ENCODE peak calls at places on chromosomes 13 and 19, in seven cellular contexts. One of them, this sample, is unnamed.

GRCh38 chr13:99501952-99502310 is 659 bp downstream of the TM9SF2 start:
- DNase-seq in suprapubic skin: peak; percentile 79
- DNase-seq in adrenal gland: peak; percentile 36
- DNase-seq in lower leg skin: no peak
- DNase-seq in breast epithelium: no peak
- DNase-seq in transverse colon: peak; percentile 43
- DNase-seq in IMR-90: peak; percentile 31
- DNase-seq in this sample: peak; percentile 54

GRCh38 chr19:43809762-43810696 is 7.8 kb upstream of the LYPD5 start:
- DNase-seq in suprapubic skin: no peak
- DNase-seq in adrenal gland: no peak
- DNase-seq in lower leg skin: no peak
- DNase-seq in breast epithelium: no peak
- DNase-seq in transverse colon: no peak
- DNase-seq in IMR-90: peak; percentile 74
- DNase-seq in this sample: no peak

GRCh38 chr13:85665286-85665685 is 133.9 kb downstream of the SLITRK6 start:
- DNase-seq in suprapubic skin: no peak
- DNase-seq in adrenal gland: no peak
- DNase-seq in lower leg skin: no peak
- DNase-seq in breast epithelium: no peak
- DNase-seq in transverse colon: no peak
- DNase-seq in IMR-90: peak; percentile 82
- DNase-seq in this sample: no peak

GRCh38 chr13:52830946-52831345 is 17.5 kb downstream of the PCDH8 start:
- DNase-seq in suprapubic skin: no peak
- DNase-seq in adrenal gland: no peak
- DNase-seq in lower leg skin: no peak
- DNase-seq in breast epithelium: no peak
- DNase-seq in transverse colon: no peak
- DNase-seq in IMR-90: peak; percentile 34
- DNase-seq in this sample: no peak

GRCh38 chr19:6710273-6711077 is 10.0 kb downstream of the C3 start:
- DNase-seq in suprapubic skin: no peak
- DNase-seq in adrenal gland: no peak
- DNase-seq in lower leg skin: no peak
- DNase-seq in breast epithelium: no peak
- DNase-seq in transverse colon: no peak
- DNase-seq in IMR-90: no peak
- DNase-seq in this sample: peak; percentile 39

GRCh38 chr13:62357887-62358645 is 942.4 kb upstream of the PCDH20 start:
- DNase-seq in suprapubic skin: no peak
- DNase-seq in adrenal gland: no peak
- DNase-seq in lower leg skin: no peak
- DNase-seq in breast epithelium: no peak
- DNase-seq in transverse colon: no peak
- DNase-seq in IMR-90: peak; percentile 71
- DNase-seq in this sample: no peak

GRCh38 chr13:34894756-34895155 is 47.3 kb upstream of the NBEA start:
- DNase-seq in suprapubic skin: no peak
- DNase-seq in adrenal gland: no peak
- DNase-seq in lower leg skin: no peak
- DNase-seq in breast epithelium: no peak
- DNase-seq in transverse colon: no peak
- DNase-seq in IMR-90: no peak
- DNase-seq in this sample: no peak

GRCh38 chr13:113374511-113375175 is 10.7 kb upstream of the GRTP1 start:
- DNase-seq in suprapubic skin: peak; percentile 70
- DNase-seq in adrenal gland: no peak
- DNase-seq in lower leg skin: no peak
- DNase-seq in breast epithelium: no peak
- DNase-seq in transverse colon: no peak
- DNase-seq in IMR-90: no peak
- DNase-seq in this sample: peak; percentile 45

GRCh38 chr19:45492627-45493470 is 4.0 kb downstream of the RTN2 start:
- DNase-seq in suprapubic skin: no peak
- DNase-seq in adrenal gland: peak; percentile 59
- DNase-seq in lower leg skin: no peak
- DNase-seq in breast epithelium: peak; percentile 66
- DNase-seq in transverse colon: peak; percentile 63
- DNase-seq in IMR-90: peak; percentile 80
- DNase-seq in this sample: no peak

GRCh38 chr19:46614114-46614701 is 10.7 kb downstream of the PTGIR start:
- DNase-seq in suprapubic skin: peak; percentile 92
- DNase-seq in adrenal gland: peak; percentile 81
- DNase-seq in lower leg skin: peak; percentile 73
- DNase-seq in breast epithelium: peak; percentile 67
- DNase-seq in transverse colon: peak; percentile 88
- DNase-seq in IMR-90: peak; percentile 75
- DNase-seq in this sample: peak; percentile 82

GRCh38 chr19:46617566-46618079 is 7.3 kb downstream of the PTGIR start:
- DNase-seq in suprapubic skin: no peak
- DNase-seq in adrenal gland: no peak
- DNase-seq in lower leg skin: no peak
- DNase-seq in breast epithelium: no peak
- DNase-seq in transverse colon: no peak
- DNase-seq in IMR-90: no peak
- DNase-seq in this sample: no peak

GRCh38 chr19:46613525-46613924 is 11.4 kb downstream of the PTGIR start:
- DNase-seq in suprapubic skin: peak; percentile 78
- DNase-seq in adrenal gland: no peak
- DNase-seq in lower leg skin: no peak
- DNase-seq in breast epithelium: no peak
- DNase-seq in transverse colon: no peak
- DNase-seq in IMR-90: no peak
- DNase-seq in this sample: no peak

GRCh38 chr19:46616631-46617322 is 8.1 kb downstream of the PTGIR start:
- DNase-seq in suprapubic skin: no peak
- DNase-seq in adrenal gland: peak; percentile 74
- DNase-seq in lower leg skin: no peak
- DNase-seq in breast epithelium: peak; percentile 56
- DNase-seq in transverse colon: peak; percentile 69
- DNase-seq in IMR-90: peak; percentile 85
- DNase-seq in this sample: peak; percentile 77

DNA sequence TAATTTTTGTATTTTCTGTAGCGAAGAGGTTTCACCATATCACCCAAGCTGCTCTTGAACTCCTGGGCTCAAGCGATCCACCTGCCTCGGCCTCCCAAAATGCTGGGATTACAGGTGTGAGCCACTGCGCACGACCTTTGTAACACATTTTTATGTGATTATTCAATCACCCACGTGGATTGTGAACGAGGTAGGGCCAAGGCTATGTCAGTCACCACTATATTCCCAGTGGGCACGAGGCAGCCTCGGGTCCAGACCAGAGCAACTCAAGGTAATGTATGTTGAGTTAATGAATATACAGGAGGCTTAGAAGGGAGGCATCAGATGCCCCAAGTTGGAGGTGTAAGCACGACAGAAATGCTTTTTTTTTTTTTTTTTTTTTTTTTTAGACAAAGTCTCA is 8.9 kb downstream of the PTGIR start:
- DNase-seq in suprapubic skin: no peak
- DNase-seq in adrenal gland: no peak
- DNase-seq in lower leg skin: no peak
- DNase-seq in breast epithelium: no peak
- DNase-seq in transverse colon: no peak
- DNase-seq in IMR-90: no peak
- DNase-seq in this sample: no peak
- TF ChIP-seq POLR2A in suprapubic skin: no peak
- TF ChIP-seq POLR2A in adrenal gland: no peak
- TF ChIP-seq POLR2A in lower leg skin: no peak
- TF ChIP-seq POLR2A in breast epithelium: no peak
- TF ChIP-seq POLR2A in transverse colon: no peak
- TF ChIP-seq POLR2A in IMR-90: no peak
- TF ChIP-seq POLR2A in this sample: no peak

GRCh38 chr13:55244991-55245644 is 1895.6 kb upstream of the PRR20A start:
- DNase-seq in suprapubic skin: no peak
- DNase-seq in adrenal gland: no peak
- DNase-seq in lower leg skin: no peak
- DNase-seq in breast epithelium: no peak
- DNase-seq in transverse colon: no peak
- DNase-seq in IMR-90: no peak
- DNase-seq in this sample: no peak
- TF ChIP-seq CTCF in suprapubic skin: peak; percentile 12
- TF ChIP-seq CTCF in adrenal gland: no peak
- TF ChIP-seq CTCF in lower leg skin: no peak
- TF ChIP-seq CTCF in breast epithelium: peak; percentile 23
- TF ChIP-seq CTCF in transverse colon: peak; percentile 10
- TF ChIP-seq CTCF in IMR-90: no peak
- TF ChIP-seq CTCF in this sample: peak; percentile 27

DNA sequence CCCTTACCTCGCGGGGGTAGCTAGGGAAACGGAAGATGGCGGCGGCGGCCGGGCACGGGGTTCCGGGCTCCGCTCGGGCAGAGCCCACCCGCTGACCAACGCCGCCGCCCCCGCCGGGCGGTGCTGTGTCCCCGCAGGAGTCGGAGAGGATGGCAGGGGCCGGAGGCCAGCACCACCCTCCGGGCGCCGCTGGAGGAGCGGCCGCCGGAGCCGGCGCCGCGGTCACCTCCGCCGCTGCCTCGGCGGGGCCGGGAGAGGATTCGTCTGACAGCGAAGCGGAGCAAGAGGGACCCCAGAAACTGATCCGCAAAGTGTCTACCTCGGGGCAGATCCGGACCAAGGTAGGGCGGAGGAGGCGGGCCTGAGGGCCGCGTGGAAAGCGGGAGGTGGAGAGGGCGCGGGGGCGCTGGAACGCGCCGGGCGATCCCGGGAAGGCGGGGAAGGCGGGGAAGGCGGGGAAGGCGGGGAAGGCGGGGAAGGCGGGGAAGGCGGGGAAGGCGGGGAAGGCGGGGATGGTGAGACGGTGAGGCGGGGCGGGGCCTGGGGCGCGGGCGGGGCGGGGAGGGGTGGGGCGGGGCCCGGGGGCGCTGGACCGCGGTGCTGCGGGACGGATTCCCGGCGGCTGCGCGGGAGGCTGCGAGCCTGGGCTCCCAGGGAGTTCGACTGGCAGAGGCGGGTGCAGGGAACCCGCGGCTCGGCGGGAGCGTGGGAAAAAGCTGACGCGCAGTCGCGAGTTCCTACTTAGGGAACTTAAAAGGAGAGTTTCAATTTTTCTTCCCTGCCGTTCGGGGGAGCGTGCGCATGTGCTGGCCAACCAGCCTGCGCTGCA is at the start of gene DGKH:
- DNase-seq in suprapubic skin: peak; percentile 84
- DNase-seq in adrenal gland: peak; percentile 89
- DNase-seq in lower leg skin: peak; percentile 67
- DNase-seq in breast epithelium: peak; percentile 47
- DNase-seq in transverse colon: peak; percentile 90
- DNase-seq in IMR-90: peak; percentile 78
- DNase-seq in this sample: peak; percentile 93
- TF ChIP-seq POLR2A in suprapubic skin: no peak
- TF ChIP-seq POLR2A in adrenal gland: no peak
- TF ChIP-seq POLR2A in lower leg skin: no peak
- TF ChIP-seq POLR2A in breast epithelium: peak; percentile 22
- TF ChIP-seq POLR2A in transverse colon: peak; percentile 68
- TF ChIP-seq POLR2A in IMR-90: peak; percentile 39
- TF ChIP-seq POLR2A in this sample: no peak

DNA sequence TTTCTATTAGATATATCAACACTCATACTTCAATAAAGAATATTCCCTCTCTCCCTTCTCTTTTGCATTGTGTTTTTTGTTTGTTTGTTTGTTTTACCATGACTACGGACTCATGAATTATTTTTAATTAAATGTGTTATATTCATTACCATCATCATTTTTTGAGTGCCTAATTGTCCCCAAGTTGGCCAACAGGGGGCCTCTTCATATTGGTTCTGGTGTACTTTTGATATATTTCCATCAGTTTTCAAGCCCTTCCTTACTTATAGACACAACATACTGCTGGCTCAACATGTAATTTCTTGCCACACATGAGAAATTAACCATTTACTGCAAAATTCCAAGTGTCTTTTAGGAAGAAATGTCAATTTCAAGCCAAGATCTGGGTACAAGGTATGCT is 54.5 kb upstream of the GPC6 start:
- DNase-seq in suprapubic skin: no peak
- DNase-seq in adrenal gland: no peak
- DNase-seq in lower leg skin: no peak
- DNase-seq in breast epithelium: no peak
- DNase-seq in transverse colon: no peak
- DNase-seq in IMR-90: no peak
- DNase-seq in this sample: no peak
- TF ChIP-seq CTCF in suprapubic skin: no peak
- TF ChIP-seq CTCF in adrenal gland: no peak
- TF ChIP-seq CTCF in lower leg skin: no peak
- TF ChIP-seq CTCF in breast epithelium: no peak
- TF ChIP-seq CTCF in transverse colon: no peak
- TF ChIP-seq CTCF in IMR-90: peak; percentile 13
- TF ChIP-seq CTCF in this sample: no peak

This sample was measured in right lobe of liver.